ENCODE peak calls at places on chromosomes 12 and 14, in eight cellular contexts. U is thoracic aorta; N is naive thymus-derived CD4-positive, alpha-beta T cell; P is H1; W is heart right ventricle; C is ovary; L is mesenchymal stem cell; G is brain microvascular endothelial cell. M is an unnamed sample. For H3K27me3, the result is how much of the 10 kb centered on the place peaks cover.

GRCh38 chr12:57550628-57551549 is 1.0 kb downstream of the KIF5A start:
- DNase-seq in U (no peak), N (no peak), P (no peak), W (no peak), C (no peak), L (no peak), G (no peak), M (no peak)

GRCh38 chr12:690466-690865 is 27.2 kb upstream of the NINJ2 start:
- DNase-seq in U (no peak), N (no peak), P (no peak), W (peak), C (no peak), L (no peak), G (no peak), M (no peak)

GRCh38 chr12:116878567-116879508 is 2.4 kb downstream of the HRK start:
- DNase-seq in U (no peak), N (no peak), P (no peak), W (no peak), C (no peak), L (peak), G (no peak), M (no peak)

GRCh38 chr12:109890620-109891019 is 9.5 kb upstream of the TCHP start:
- DNase-seq in U (no peak), N (no peak), P (no peak), W (no peak), C (no peak), L (no peak), G (no peak), M (no peak)

GRCh38 chr14:63362305-63362914 is 43.7 kb upstream of the GPHB5 start:
- DNase-seq in U (no peak), N (no peak), P (no peak), W (no peak), C (no peak), L (no peak), G (no peak), M (no peak)

GRCh38 chr12:96314723-96315122 is 85.5 kb downstream of the CDK17 start:
- DNase-seq in U (no peak), N (no peak), P (no peak), W (no peak), C (no peak), L (no peak), G (peak), M (no peak)

GRCh38 chr14:96090441-96091148 is 51.4 kb downstream of the C14orf132 start:
- DNase-seq in U (no peak), N (no peak), P (no peak), W (peak), C (peak), L (peak), G (peak), M (no peak)

GRCh38 chr14:30994681-30995620 is 30.5 kb upstream of the AP4S1 start:
- DNase-seq in U (no peak), N (no peak), P (no peak), W (no peak), C (no peak), L (peak), G (no peak), M (no peak)

GRCh38 chr12:5963515-5963914 is 18.5 kb upstream of the ANO2 start:
- DNase-seq in U (no peak), N (no peak), P (no peak), W (no peak), C (no peak), L (no peak), G (no peak), M (no peak)

GRCh38 chr14:94066089-94066676 is 14.8 kb downstream of the DDX24 start:
- DNase-seq in U (no peak), N (no peak), P (no peak), W (no peak), C (no peak), L (no peak), G (no peak), M (no peak)
- H3K27ac ChIP-seq in U (no peak), N (no peak), P (no peak), W (no peak), C (peak), L (no peak), G (no peak), M (no peak)

DNA sequence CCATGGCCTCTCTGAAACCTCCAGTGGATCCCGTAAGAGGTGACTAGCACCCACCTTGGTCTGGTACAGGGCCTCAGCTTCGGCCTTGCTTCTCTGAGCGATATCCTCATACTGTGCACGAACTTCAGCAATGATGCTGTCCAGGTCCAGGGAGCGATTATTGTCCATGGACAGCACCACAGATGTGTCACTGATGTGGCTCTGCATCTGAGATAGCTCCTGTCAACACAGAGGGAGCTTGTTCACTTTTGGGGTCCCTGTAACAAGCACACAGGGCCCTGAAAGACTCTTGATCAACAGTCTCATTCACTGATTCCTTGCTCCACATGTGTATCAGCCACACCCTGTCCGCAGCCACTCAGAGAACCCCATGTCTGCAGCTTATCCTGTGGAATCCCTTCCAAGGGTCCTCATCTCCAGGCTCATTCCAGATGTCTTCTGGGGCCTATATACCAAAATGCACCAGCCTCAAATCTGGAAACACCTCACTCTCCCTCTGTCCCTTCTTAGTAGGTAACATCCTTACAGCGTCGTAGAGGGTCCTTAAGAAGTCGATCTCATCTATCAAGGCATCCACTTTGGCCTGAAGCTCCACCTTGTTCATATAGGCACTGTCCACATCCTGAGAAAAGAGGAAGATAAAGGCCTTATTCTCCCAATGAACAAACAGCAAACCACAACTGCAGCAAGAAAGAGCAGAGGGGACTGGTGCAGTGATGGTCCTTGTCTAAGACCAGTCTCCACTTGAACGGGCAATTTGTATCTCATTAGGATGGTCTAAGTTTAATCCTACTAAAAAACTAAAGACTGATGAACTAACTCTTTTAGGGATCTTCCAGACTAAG is 3.5 kb downstream of the KRT3 start:
- DNase-seq in U (no peak), N (no peak), P (no peak), W (no peak), C (no peak), L (no peak), G (no peak), M (no peak)
- H3K27me3 ChIP-seq in U (under half), N (under half), P (under half), W (under half), C (under half), L (half or more), G (under half), M (under half)

DNA sequence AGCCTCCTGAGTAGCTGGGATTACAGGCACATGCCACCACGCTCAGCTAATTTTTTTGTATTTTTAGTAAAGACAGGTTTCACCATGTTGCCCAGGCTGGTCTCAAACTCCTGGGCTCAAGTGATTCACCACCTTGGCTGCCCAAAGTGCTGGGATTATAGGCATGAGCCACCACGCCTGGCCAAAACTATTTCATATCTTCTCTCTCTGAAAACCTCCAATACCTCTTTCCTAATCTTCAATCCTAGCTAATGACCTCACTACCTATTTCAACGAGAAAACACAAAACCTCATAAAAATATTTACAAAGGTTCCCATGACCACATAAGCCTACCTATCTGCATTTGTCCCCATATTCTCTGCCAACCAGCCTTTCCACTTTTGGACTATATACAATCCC is 32.3 kb upstream of the ANKS1B start:
- DNase-seq in U (no peak), N (no peak), P (no peak), W (no peak), C (no peak), L (peak), G (no peak), M (no peak)
- H3K4me3 ChIP-seq in U (no peak), N (no peak), P (no peak), W (no peak), C (no peak), L (no peak), G (no peak), M (no peak)

GRCh38 chr12:9867531-9867930 is 1.6 kb downstream of the CLEC2B start:
- DNase-seq in U (no peak), N (no peak), P (no peak), W (no peak), C (no peak), L (peak), G (no peak), M (no peak)
- H3K27ac ChIP-seq in U (no peak), N (peak), P (no peak), W (peak), C (peak), L (no peak), G (no peak), M (no peak)

M was measured in iPS DF 6.9.